ENCODE peak calls at places on chromosomes 6 and 20, in six cellular contexts. I is SW480; X is activated effector memory CD4-positive, alpha-beta T cell treated with anti-CD3 and anti-CD28 coated beads, Interleukin-2, amount 50 U/mL, for 16 hours; L is ascending aorta; Z is suprapubic skin; G is uterus. A is an unnamed sample.

GRCh38 chr6:139603554-139603953 is 229.1 kb upstream of the CITED2 start:
- DNase-seq in Z (no peak), G (no peak), X (no peak), L (no peak), I (no peak), A (no peak)

GRCh38 chr6:73006161-73006560 is 219.1 kb downstream of the KHDC1L start:
- DNase-seq in I (no peak), L (no peak), Z (no peak), G (no peak), X (no peak), A (no peak)

GRCh38 chr20:834151-834747 is 734 bp downstream of the FAM110A start:
- DNase-seq in I (no peak), G (no peak), X (no peak), Z (no peak), L (no peak), A (no peak)

GRCh38 chr6:38573800-38574395 is 65.8 kb downstream of the BTBD9 start:
- DNase-seq in L (no peak), Z (no peak), X (no peak), G (no peak), I (no peak), A (no peak)

GRCh38 chr6:28866342-28867077 is 57.3 kb downstream of the TRIM27 start:
- DNase-seq in I (peak), G (peak), Z (peak), X (peak), L (peak), A (peak)

GRCh38 chr6:42745083-42745637 is 743 bp downstream of the TBCC start:
- DNase-seq in L (no peak), X (peak), Z (no peak), I (peak), G (peak), A (no peak)

GRCh38 chr6:126524927-126525326 is 185.0 kb downstream of the CENPW start:
- DNase-seq in I (no peak), L (no peak), G (no peak), X (no peak), Z (no peak), A (no peak)

GRCh38 chr6:124943658-124944057 is 18.6 kb upstream of the RNF217 start:
- DNase-seq in X (no peak), G (no peak), Z (no peak), I (no peak), L (no peak), A (no peak)

GRCh38 chr6:73062121-73062520 is 163.2 kb downstream of the KHDC1L start:
- DNase-seq in I (no peak), L (no peak), Z (no peak), X (no peak), G (no peak), A (no peak)

GRCh38 chr6:149683256-149683860 is 34.5 kb downstream of the LATS1 start:
- DNase-seq in I (no peak), X (no peak), L (no peak), Z (no peak), G (no peak), A (no peak)

GRCh38 chr6:106739387-106739786 is 110.0 kb downstream of the QRSL1 start:
- DNase-seq in X (no peak), L (peak), I (no peak), Z (no peak), G (no peak), A (no peak)

GRCh38 chr20:32798046-32798985 is 21.4 kb upstream of the MAPRE1 start:
- DNase-seq in X (no peak), I (no peak), Z (no peak), G (no peak), L (no peak), A (no peak)

GRCh38 chr20:35616465-35617396 is 1.1 kb downstream of the SPAG4 start:
- DNase-seq in L (peak), I (peak), X (peak), G (peak), Z (peak), A (peak)

GRCh38 chr6:85273870-85274269 is 176.0 kb upstream of the NT5E start:
- DNase-seq in G (no peak), Z (no peak), X (no peak), I (no peak), L (no peak), A (no peak)

GRCh38 chr20:543369-544152 is at the start of gene CSNK2A1:
- DNase-seq in G (peak), X (peak), I (peak), L (peak), Z (peak), A (peak)

GRCh38 chr20:20205862-20206236 is 153.5 kb downstream of the CFAP61 start:
- DNase-seq in Z (no peak), G (no peak), L (no peak), I (no peak), X (no peak), A (no peak)

GRCh38 chr6:137927777-137928218 is 60.7 kb downstream of the TNFAIP3 start:
- DNase-seq in L (no peak), I (no peak), G (no peak), Z (no peak), X (peak), A (no peak)

GRCh38 chr6:66538548-66539135 is 831.6 kb upstream of the EYS start:
- DNase-seq in Z (no peak), X (no peak), L (no peak), G (no peak), I (no peak), A (no peak)

GRCh38 chr20:61170521-61170920 is 81.5 kb upstream of the CDH4 start:
- DNase-seq in G (no peak), I (no peak), X (no peak), Z (no peak), L (no peak), A (no peak)

GRCh38 chr20:22248052-22248667 is 336.2 kb downstream of the FOXA2 start:
- DNase-seq in Z (no peak), L (no peak), X (no peak), G (no peak), I (peak), A (peak)

GRCh38 chr6:13765570-13765969 is 48.8 kb downstream of the MCUR1 start:
- DNase-seq in L (no peak), Z (no peak), X (no peak), G (no peak), I (no peak), A (no peak)

GRCh38 chr6:18260448-18261106 is 3.8 kb downstream of the DEK start:
- DNase-seq in L (no peak), I (peak), X (peak), G (no peak), Z (no peak), A (no peak)

GRCh38 chr6:170137176-170137891 is 153.5 kb downstream of the DLL1 start:
- DNase-seq in Z (peak), I (no peak), L (no peak), X (peak), G (peak), A (no peak)

GRCh38 chr6:30691208-30691872 is 556 bp upstream of the NRM start:
- DNase-seq in L (no peak), X (peak), I (no peak), G (no peak), Z (no peak), A (no peak)

GRCh38 chr20:41080866-41081265 is 52.2 kb downstream of the TOP1 start:
- DNase-seq in I (no peak), L (no peak), X (no peak), Z (no peak), G (no peak), A (no peak)

GRCh38 chr20:32626859-32627636 is 41.9 kb upstream of the NOL4L start:
- DNase-seq in L (no peak), Z (no peak), X (no peak), I (peak), G (no peak), A (no peak)

GRCh38 chr6:43052842-43053544 is 658 bp downstream of the CUL7 start:
- DNase-seq in Z (no peak), G (no peak), X (no peak), L (no peak), I (no peak), A (no peak)

GRCh38 chr6:154239392-154239791 is 117.2 kb downstream of the IPCEF1 start:
- DNase-seq in L (no peak), G (no peak), X (peak), I (peak), Z (no peak), A (no peak)

GRCh38 chr6:1042583-1043457 is 269.1 kb upstream of the FOXQ1 start:
- DNase-seq in I (no peak), G (no peak), X (no peak), Z (no peak), L (no peak), A (no peak)

GRCh38 chr6:15763827-15764226 is 101.0 kb upstream of the DTNBP1 start:
- DNase-seq in I (peak), L (no peak), X (no peak), G (no peak), Z (no peak), A (no peak)

GRCh38 chr20:19688031-19688806 is 69.8 kb upstream of the RIN2 start:
- DNase-seq in Z (peak), I (peak), G (peak), L (peak), X (no peak), A (peak)

GRCh38 chr6:56521454-56521853 is 121.2 kb downstream of the DST start:
- DNase-seq in L (no peak), G (no peak), X (no peak), Z (no peak), I (peak), A (no peak)

GRCh38 chr20:19915111-19915798 is 101.9 kb upstream of the NAA20 start:
- DNase-seq in X (no peak), G (peak), L (no peak), Z (no peak), I (no peak), A (no peak)

GRCh38 chr6:24504642-24505586 is 10.1 kb downstream of the ALDH5A1 start:
- DNase-seq in G (no peak), Z (no peak), X (no peak), I (peak), L (no peak), A (no peak)